ENCODE peak calls at places on chromosomes 1 and 21, in five cellular contexts. I is HepG2, N is K562, U is WTC11, R is A549. X is an unnamed sample.

GRCh38 chr1:153928245-153928644 is 5.5 kb upstream of the GATAD2B start:
- DNase-seq in I (no peak), N (no peak), U (no peak), R (no peak), X (no peak)

GRCh38 chr1:11800756-11801433 is 4.9 kb downstream of the MTHFR start:
- DNase-seq in I (no peak), N (peak; percentile 46), U (no peak), R (no peak), X (no peak)

GRCh38 chr1:43379476-43379875 is 10.1 kb downstream of the MED8 start:
- DNase-seq in I (no peak), N (no peak), U (no peak), R (no peak), X (no peak)

GRCh38 chr1:111227875-111228747 is 598 bp downstream of the CHI3L2 start:
- DNase-seq in I (peak; percentile 96), N (no peak), U (no peak), R (peak; percentile 47), X (peak; percentile 56)

GRCh38 chr1:172356620-172357019 is 63.9 kb upstream of the C1orf105 start:
- DNase-seq in I (no peak), N (no peak), U (no peak), R (peak; percentile 86), X (peak; percentile 42)

GRCh38 chr1:203440780-203441179 is 34.8 kb upstream of the PRELP start:
- DNase-seq in I (no peak), N (no peak), U (peak; percentile 32), R (peak; percentile 39), X (peak; percentile 65)

GRCh38 chr1:7063981-7064380 is 278.7 kb downstream of the CAMTA1 start:
- DNase-seq in I (no peak), N (no peak), U (no peak), R (no peak), X (no peak)

GRCh38 chr21:16040601-16041000 is 310.8 kb downstream of the USP25 start:
- DNase-seq in I (peak; percentile 2), N (no peak), U (no peak), R (peak; percentile 8), X (no peak)

GRCh38 chr1:2277741-2278488 is 49.8 kb downstream of the SKI start:
- DNase-seq in I (no peak), N (no peak), U (no peak), R (no peak), X (no peak)

GRCh38 chr1:31768407-31768806 is 4.3 kb upstream of the ADGRB2 start:
- DNase-seq in I (no peak), N (no peak), U (no peak), R (no peak), X (no peak)

GRCh38 chr1:31771891-31772668 is 7.9 kb upstream of the ADGRB2 start:
- DNase-seq in I (no peak), N (no peak), U (no peak), R (no peak), X (no peak)

GRCh38 chr1:31767225-31767624 is 3.1 kb upstream of the ADGRB2 start:
- DNase-seq in I (no peak), N (no peak), U (no peak), R (no peak), X (no peak)

GRCh38 chr1:31768939-31769704 is 5.0 kb upstream of the ADGRB2 start:
- DNase-seq in I (no peak), N (no peak), U (no peak), R (no peak), X (no peak)

GRCh38 chr1:31769720-31770390 is 5.7 kb upstream of the ADGRB2 start:
- DNase-seq in I (no peak), N (no peak), U (no peak), R (no peak), X (no peak)
- TF ChIP-seq JUN in I (no peak), N (no peak), U (no peak), R (no peak), X (no peak)

GRCh38 chr1:47794081-47794480 is 203.1 kb downstream of the TRABD2B start:
- DNase-seq in I (no peak), N (no peak), U (no peak), R (no peak), X (no peak)

GRCh38 chr1:47792786-47793185 is 204.4 kb downstream of the TRABD2B start:
- DNase-seq in I (no peak), N (no peak), U (no peak), R (no peak), X (no peak)

GRCh38 chr1:47794530-47794929 is 202.7 kb downstream of the TRABD2B start:
- DNase-seq in I (no peak), N (no peak), U (no peak), R (no peak), X (no peak)

GRCh38 chr1:47793563-47793962 is 203.6 kb downstream of the TRABD2B start:
- DNase-seq in I (no peak), N (no peak), U (no peak), R (no peak), X (no peak)

DNA sequence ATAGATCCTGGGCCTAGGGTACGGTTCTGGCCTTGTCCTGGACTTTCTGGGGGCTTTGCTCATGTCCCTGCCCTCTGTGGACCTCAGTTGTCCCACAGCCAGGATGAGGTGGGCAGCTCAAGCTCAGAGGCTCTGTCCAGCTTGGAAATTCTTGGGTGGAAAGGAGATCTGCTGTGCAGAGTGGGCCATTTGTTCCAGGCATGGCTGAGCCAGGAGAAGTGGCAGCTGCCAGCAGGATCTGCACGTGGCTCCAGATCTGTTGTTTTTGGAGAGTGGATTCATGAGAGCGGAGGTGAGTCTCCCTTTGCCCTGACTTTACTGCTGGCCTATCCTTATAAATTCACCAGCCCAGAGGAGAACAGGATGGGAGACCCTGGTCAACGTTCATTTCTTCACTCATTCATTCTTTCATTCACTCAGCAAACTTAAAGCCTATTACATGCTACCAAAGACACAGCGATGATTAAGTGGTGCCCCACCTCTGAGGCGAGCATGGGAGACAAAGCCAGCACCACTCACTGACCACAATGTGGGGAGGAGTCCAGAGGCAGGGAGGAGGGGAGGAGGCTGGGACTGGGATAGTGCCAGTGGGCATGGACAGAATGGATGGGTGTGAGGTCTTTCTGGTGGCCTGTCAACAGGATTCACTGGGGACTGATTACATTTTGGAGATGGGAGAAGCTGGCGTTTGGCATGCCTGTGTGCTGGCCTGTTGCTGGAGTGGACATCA is 205.1 kb downstream of the TRABD2B start:
- DNase-seq in I (no peak), N (no peak), U (no peak), R (no peak), X (no peak)
- TF ChIP-seq JUN in I (no peak), N (no peak), U (no peak), R (no peak), X (no peak)

DNA sequence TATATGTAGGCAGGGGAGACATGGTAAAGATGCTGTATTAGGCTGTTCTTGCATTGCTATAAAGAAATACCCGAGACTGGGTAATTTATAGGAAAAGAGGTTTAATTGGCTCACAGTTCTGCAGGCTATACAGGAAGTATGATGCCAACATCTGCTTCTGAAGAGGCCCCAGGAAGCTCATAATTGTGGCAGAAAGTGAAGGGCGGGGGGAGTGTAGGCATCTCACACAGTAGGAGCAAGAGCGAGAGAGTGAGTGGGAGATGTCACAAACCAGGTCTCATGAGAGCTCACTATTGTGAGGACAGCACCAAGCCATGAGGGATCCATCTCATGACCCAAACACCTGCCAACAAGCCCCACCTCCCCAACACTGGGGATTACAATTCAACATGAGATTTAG is 21.1 kb downstream of the MAN1A2 start:
- DNase-seq in I (no peak), N (no peak), U (no peak), R (no peak), X (no peak)
- TF ChIP-seq JUN in I (no peak), N (no peak), U (no peak), R (no peak), X (no peak)

DNA sequence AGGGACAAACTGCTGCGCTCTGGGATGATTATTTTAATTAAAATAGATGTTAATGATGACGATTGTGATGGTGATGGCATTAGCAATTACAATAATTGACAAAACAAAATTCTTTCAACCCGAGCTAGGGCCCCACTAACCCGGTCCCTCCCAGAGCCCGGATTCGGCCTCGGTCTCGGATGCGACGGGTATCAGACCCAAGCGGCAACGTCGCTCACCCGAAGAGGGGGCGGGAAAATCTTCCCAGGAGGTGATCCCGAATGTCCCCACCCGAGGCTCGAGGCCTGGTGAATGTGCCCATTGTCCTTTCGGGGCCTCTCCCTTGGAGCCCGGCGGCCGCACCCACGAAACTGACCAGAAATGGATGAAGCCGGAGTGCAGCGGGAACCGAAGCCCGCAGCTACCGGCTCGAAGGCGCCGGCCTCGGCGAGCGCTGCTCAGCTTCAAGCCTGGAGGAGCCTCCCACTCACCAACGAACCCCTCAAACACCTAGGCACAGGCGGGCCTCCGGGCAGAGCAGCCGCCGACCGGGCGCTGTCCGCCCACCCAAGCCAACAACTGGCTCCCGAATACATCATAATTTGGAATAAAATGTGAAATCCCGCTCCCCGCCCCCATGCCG is 1.2 kb downstream of the TAL1 start:
- DNase-seq in I (no peak), N (no peak), U (no peak), R (no peak), X (no peak)
- TF ChIP-seq JUN in I (no peak), N (no peak), U (no peak), R (no peak), X (no peak)

GRCh38 chr1:207077470-207078377 is 10.9 kb upstream of the C4BPB start:
- DNase-seq in I (peak; percentile 71), N (peak; percentile 81), U (peak; percentile 46), R (peak; percentile 78), X (peak; percentile 85)
- TF ChIP-seq JUN in I (no peak), N (no peak), U (no peak), R (no peak), X (no peak)

DNA sequence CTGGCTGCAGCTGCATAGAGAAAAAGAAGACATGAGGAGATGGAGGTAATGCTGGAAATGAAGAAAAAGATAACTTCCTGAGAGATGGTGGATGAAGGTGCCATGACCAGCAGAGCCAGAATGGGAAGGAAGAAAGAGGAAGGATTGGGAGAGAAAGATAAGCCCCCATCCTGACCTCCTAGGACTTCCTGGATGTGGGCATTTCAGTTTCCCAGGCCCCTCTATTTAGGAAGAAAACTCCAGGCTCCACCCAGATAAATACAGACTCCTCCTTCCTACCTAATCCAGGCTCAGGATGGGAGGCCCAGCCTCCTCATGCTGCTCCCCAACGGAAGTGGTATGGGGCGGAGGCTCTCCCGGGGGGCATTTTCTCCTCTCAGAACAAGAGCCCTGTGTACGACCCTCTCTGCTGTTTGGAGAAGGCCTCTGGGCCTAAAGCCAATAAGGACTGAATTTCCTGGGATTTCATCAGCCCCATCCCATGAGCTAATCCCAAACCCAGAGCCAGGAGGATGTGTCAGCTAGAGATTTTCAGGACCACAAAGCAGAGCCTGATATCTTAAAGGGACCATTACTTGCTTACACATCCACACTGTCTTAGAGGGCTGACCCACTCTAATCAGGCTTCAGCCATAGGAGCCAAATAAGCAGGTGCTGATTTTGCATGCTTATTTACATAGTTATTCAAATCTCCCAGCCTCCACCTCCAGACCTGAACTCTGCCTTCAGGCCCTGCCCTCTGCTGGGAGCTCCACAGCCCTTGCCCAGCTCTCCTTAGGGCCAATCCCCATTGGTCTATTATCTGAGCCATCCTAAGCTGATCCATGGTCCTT is 5.1 kb upstream of the ARHGEF2 start:
- DNase-seq in I (peak; percentile 44), N (no peak), U (no peak), R (peak; percentile 80), X (no peak)
- TF ChIP-seq JUN in I (no peak), N (peak; percentile 87), U (no peak), R (peak; percentile 82), X (no peak)

GRCh38 chr1:27785763-27786162 is 12.7 kb downstream of the STX12 start:
- DNase-seq in I (no peak), N (no peak), U (no peak), R (no peak), X (peak; percentile 27)
- TF ChIP-seq JUN in I (no peak), N (no peak), U (no peak), R (no peak), X (no peak)